ENCODE peak calls at places on chromosome 10, in four cellular contexts. One of them, this sample, is unnamed.

GRCh38 chr10:4698075-4698474 is 127.9 kb upstream of the AKR1E2 start:
- DNase-seq in midbrain: no peak
- DNase-seq in germinal center: no peak
- DNase-seq in A549: no peak
- DNase-seq in this sample: no peak

GRCh38 chr10:13349776-13350274 is 1.7 kb upstream of the SEPHS1 start:
- DNase-seq in midbrain: no peak
- DNase-seq in germinal center: peak
- DNase-seq in A549: no peak
- DNase-seq in this sample: peak

GRCh38 chr10:77716943-77717735 is 79.5 kb upstream of the KCNMA1 start:
- DNase-seq in midbrain: no peak
- DNase-seq in germinal center: no peak
- DNase-seq in A549: no peak
- DNase-seq in this sample: no peak

GRCh38 chr10:17758200-17758599 is 6.2 kb downstream of the TMEM236 start:
- DNase-seq in midbrain: no peak
- DNase-seq in germinal center: no peak
- DNase-seq in A549: no peak
- DNase-seq in this sample: no peak

GRCh38 chr10:48209246-48209645 is 65.2 kb downstream of the FRMPD2 start:
- DNase-seq in midbrain: no peak
- DNase-seq in germinal center: no peak
- DNase-seq in A549: no peak
- DNase-seq in this sample: no peak

GRCh38 chr10:76086571-76087260 is 655.3 kb downstream of the LRMDA start:
- DNase-seq in midbrain: no peak
- DNase-seq in germinal center: peak
- DNase-seq in A549: peak
- DNase-seq in this sample: no peak

GRCh38 chr10:78688945-78689935 is 379.5 kb upstream of the ZMIZ1 start:
- DNase-seq in midbrain: peak
- DNase-seq in germinal center: no peak
- DNase-seq in A549: no peak
- DNase-seq in this sample: peak

GRCh38 chr10:72709041-72709440 is 17.1 kb downstream of the MCU start:
- DNase-seq in midbrain: peak
- DNase-seq in germinal center: no peak
- DNase-seq in A549: no peak
- DNase-seq in this sample: peak

GRCh38 chr10:77648472-77648871 is 10.9 kb upstream of the KCNMA1 start:
- DNase-seq in midbrain: no peak
- DNase-seq in germinal center: no peak
- DNase-seq in A549: no peak
- DNase-seq in this sample: no peak

GRCh38 chr10:24415455-24416169 is 206.7 kb downstream of the KIAA1217 start:
- DNase-seq in midbrain: no peak
- DNase-seq in germinal center: no peak
- DNase-seq in A549: no peak
- DNase-seq in this sample: peak

GRCh38 chr10:30231071-30231652 is 117.9 kb downstream of the MTPAP start:
- DNase-seq in midbrain: no peak
- DNase-seq in germinal center: no peak
- DNase-seq in A549: no peak
- DNase-seq in this sample: no peak

GRCh38 chr10:21363087-21363752 is 162.3 kb downstream of the SKIDA1 start:
- DNase-seq in midbrain: no peak
- DNase-seq in germinal center: no peak
- DNase-seq in A549: no peak
- DNase-seq in this sample: no peak

GRCh38 chr10:71234970-71235681 is 22.8 kb downstream of the UNC5B start:
- DNase-seq in midbrain: peak
- DNase-seq in germinal center: no peak
- DNase-seq in A549: no peak
- DNase-seq in this sample: no peak

GRCh38 chr10:74760042-74760979 is 66.1 kb upstream of the KAT6B start:
- DNase-seq in midbrain: no peak
- DNase-seq in germinal center: no peak
- DNase-seq in A549: no peak
- DNase-seq in this sample: no peak

GRCh38 chr10:67657775-67658174 is 38.2 kb downstream of the CTNNA3 start:
- DNase-seq in midbrain: peak
- DNase-seq in germinal center: no peak
- DNase-seq in A549: no peak
- DNase-seq in this sample: no peak

GRCh38 chr10:131658476-131659110 is 242.2 kb upstream of the PPP2R2D start:
- DNase-seq in midbrain: no peak
- DNase-seq in germinal center: no peak
- DNase-seq in A549: no peak
- DNase-seq in this sample: no peak

GRCh38 chr10:106566871-106567270 is 597.6 kb downstream of the SORCS1 start:
- DNase-seq in midbrain: peak
- DNase-seq in germinal center: no peak
- DNase-seq in A549: no peak
- DNase-seq in this sample: peak

GRCh38 chr10:124332426-124332825 is 86.3 kb downstream of the OAT start:
- DNase-seq in midbrain: no peak
- DNase-seq in germinal center: no peak
- DNase-seq in A549: no peak
- DNase-seq in this sample: no peak

GRCh38 chr10:79061441-79062315 is 7.1 kb upstream of the ZMIZ1 start:
- DNase-seq in midbrain: peak
- DNase-seq in germinal center: no peak
- DNase-seq in A549: no peak
- DNase-seq in this sample: no peak

GRCh38 chr10:28293238-28294168 is 9.4 kb downstream of the MPP7 start:
- DNase-seq in midbrain: no peak
- DNase-seq in germinal center: no peak
- DNase-seq in A549: no peak
- DNase-seq in this sample: no peak

GRCh38 chr10:111037868-111038267 is 39.0 kb upstream of the ADRA2A start:
- DNase-seq in midbrain: no peak
- DNase-seq in germinal center: peak
- DNase-seq in A549: peak
- DNase-seq in this sample: no peak

GRCh38 chr10:22599048-22599561 is 115.3 kb downstream of the PIP4K2A start:
- DNase-seq in midbrain: no peak
- DNase-seq in germinal center: no peak
- DNase-seq in A549: peak
- DNase-seq in this sample: no peak

GRCh38 chr10:17415046-17415643 is 39.2 kb downstream of the ST8SIA6 start:
- DNase-seq in midbrain: no peak
- DNase-seq in germinal center: no peak
- DNase-seq in A549: no peak
- DNase-seq in this sample: no peak

GRCh38 chr10:117535045-117535751 is 7.3 kb upstream of the EMX2 start:
- DNase-seq in midbrain: no peak
- DNase-seq in germinal center: no peak
- DNase-seq in A549: no peak
- DNase-seq in this sample: no peak

GRCh38 chr10:122419890-122420623 is 34.4 kb upstream of the ARMS2 start:
- DNase-seq in midbrain: no peak
- DNase-seq in germinal center: no peak
- DNase-seq in A549: no peak
- DNase-seq in this sample: no peak

GRCh38 chr10:90930971-90931841 is 10.3 kb upstream of the ANKRD1 start:
- DNase-seq in midbrain: no peak
- DNase-seq in germinal center: no peak
- DNase-seq in A549: peak
- DNase-seq in this sample: no peak